ENCODE peak calls at places on chromosomes 4 and X, in six cellular contexts. R is NB4, D is left lung, F is AG09309, S is lower leg skin, C is brain microvascular endothelial cell. G is an unnamed sample.

GRCh38 chr4:38322709-38323108 is 341.3 kb upstream of the KLF3 start:
- DNase-seq in R (peak; percentile 17), D (peak; percentile 41), F (peak; percentile 55), S (no peak), C (peak; percentile 60), G (no peak)

GRCh38 chrX:120308558-120308957 is 2.7 kb downstream of the TMEM255A start:
- DNase-seq in R (no peak), D (no peak), F (no peak), S (no peak), C (no peak), G (no peak)

GRCh38 chr4:13535708-13536361 is 8.5 kb downstream of the NKX3-2 start:
- DNase-seq in R (peak; percentile 64), D (no peak), F (no peak), S (no peak), C (no peak), G (no peak)

GRCh38 chrX:35380808-35381700 is 417.1 kb upstream of the MAGEB16 start:
- DNase-seq in R (peak; percentile 22), D (no peak), F (no peak), S (no peak), C (no peak), G (peak; percentile 7)

GRCh38 chrX:153924149-153924861 is 1.8 kb downstream of the ARHGAP4 start:
- DNase-seq in R (peak; percentile 87), D (peak; percentile 57), F (no peak), S (no peak), C (no peak), G (no peak)

GRCh38 chr4:52421811-52422213 is 237.3 kb downstream of the USP46 start:
- DNase-seq in R (no peak), D (no peak), F (peak; percentile 16), S (no peak), C (no peak), G (no peak)

GRCh38 chr4:185849543-185850185 is 37.7 kb upstream of the SORBS2 start:
- DNase-seq in R (no peak), D (no peak), F (peak; percentile 63), S (peak; percentile 61), C (no peak), G (no peak)

GRCh38 chr4:188387134-188387791 is 248.0 kb downstream of the TRIML1 start:
- DNase-seq in R (no peak), D (no peak), F (no peak), S (no peak), C (peak; percentile 63), G (peak; percentile 63)

GRCh38 chr4:94507708-94508107 is 56.0 kb downstream of the PDLIM5 start:
- DNase-seq in R (peak; percentile 17), D (no peak), F (peak; percentile 84), S (peak; percentile 80), C (peak; percentile 85), G (peak; percentile 68)

GRCh38 chrX:43756076-43756475 is 100.0 kb downstream of the MAOA start:
- DNase-seq in R (no peak), D (no peak), F (no peak), S (no peak), C (no peak), G (no peak)

GRCh38 chr4:112176596-112176995 is 31.3 kb downstream of the FAM241A start:
- DNase-seq in R (no peak), D (no peak), F (no peak), S (no peak), C (no peak), G (no peak)

GRCh38 chr4:81594495-81595169 is 122.9 kb upstream of the RASGEF1B start:
- DNase-seq in R (no peak), D (no peak), F (no peak), S (no peak), C (no peak), G (no peak)

GRCh38 chrX:153576239-153576870 is 22.6 kb downstream of the CCNQ start:
- DNase-seq in R (no peak), D (no peak), F (no peak), S (no peak), C (no peak), G (no peak)

GRCh38 chr4:163164591-163164990 is 2.1 kb downstream of the NAF1 start:
- DNase-seq in R (peak; percentile 61), D (no peak), F (no peak), S (no peak), C (no peak), G (no peak)

GRCh38 chrX:41481264-41482109 is 34.3 kb downstream of the NYX start:
- DNase-seq in R (peak; percentile 50), D (no peak), F (no peak), S (no peak), C (no peak), G (no peak)

GRCh38 chr4:174437324-174437723 is 85.0 kb downstream of the HPGD start:
- DNase-seq in R (no peak), D (no peak), F (peak; percentile 72), S (no peak), C (peak; percentile 47), G (peak; percentile 90)

GRCh38 chr4:106264331-106264728 is 51.7 kb downstream of the TBCK start:
- DNase-seq in R (peak; percentile 11), D (no peak), F (no peak), S (no peak), C (no peak), G (no peak)

GRCh38 chr4:188971125-188971524 is 831.9 kb downstream of the TRIML1 start:
- DNase-seq in R (peak; percentile 31), D (no peak), F (no peak), S (no peak), C (peak; percentile 34), G (no peak)

GRCh38 chrX:153816821-153817220 is 13.5 kb downstream of the PDZD4 start:
- DNase-seq in R (peak; percentile 58), D (no peak), F (no peak), S (no peak), C (no peak), G (no peak)

GRCh38 chrX:107823456-107823855 is 2.2 kb upstream of the MID2 start:
- DNase-seq in R (no peak), D (no peak), F (peak; percentile 39), S (no peak), C (peak; percentile 63), G (no peak)

GRCh38 chr4:128107766-128108165 is 46.7 kb downstream of the LARP1B start:
- DNase-seq in R (no peak), D (no peak), F (peak; percentile 5), S (no peak), C (peak; percentile 57), G (no peak)

GRCh38 chr4:38136604-38137003 is 176.4 kb downstream of the PTTG2 start:
- DNase-seq in R (no peak), D (no peak), F (no peak), S (no peak), C (no peak), G (no peak)

GRCh38 chr4:134465417-134465816 is 263.8 kb upstream of the PABPC4L start:
- DNase-seq in R (no peak), D (no peak), F (no peak), S (no peak), C (no peak), G (no peak)
- TF ChIP-seq CTCF in R (no peak), D (no peak), F (no peak), S (no peak), C (no peak), G (no peak)

DNA sequence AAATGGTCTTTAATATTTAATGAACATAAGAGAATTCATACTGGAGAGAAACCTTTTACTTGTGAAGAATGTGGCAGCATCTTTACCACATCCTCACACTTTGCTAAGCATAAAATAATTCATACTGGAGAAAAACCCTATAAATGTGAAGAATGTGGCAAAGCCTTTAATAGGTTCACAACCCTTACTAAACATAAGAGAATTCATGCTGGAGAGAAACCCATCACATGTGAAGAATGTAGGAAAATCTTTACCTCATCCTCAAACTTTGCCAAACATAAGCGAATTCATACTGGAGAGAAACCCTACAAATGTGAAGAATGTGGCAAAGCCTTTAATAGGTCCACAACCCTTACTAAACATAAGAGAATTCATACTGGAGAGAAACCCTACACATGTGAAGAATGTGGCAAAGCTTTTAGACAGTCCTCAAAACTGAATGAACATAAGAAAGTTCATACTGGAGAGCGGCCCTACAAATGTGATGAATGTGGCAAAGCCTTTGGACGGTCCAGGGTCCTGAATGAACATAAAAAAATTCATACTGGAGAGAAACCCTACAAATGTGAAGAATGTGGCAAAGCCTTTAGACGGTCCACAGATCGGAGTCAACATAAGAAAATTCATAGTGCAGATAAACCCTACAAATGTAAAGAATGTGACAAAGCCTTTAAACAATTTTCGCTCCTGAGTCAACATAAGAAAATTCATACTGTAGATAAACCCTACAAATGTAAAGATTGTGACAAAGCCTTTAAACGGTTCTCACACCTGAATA is 35.6 kb downstream of the ZNF141 start:
- DNase-seq in R (no peak), D (no peak), F (no peak), S (no peak), C (no peak), G (no peak)
- H3K4me3 ChIP-seq in R (no peak overlapping the region), D (no peak overlapping the region), F (no peak overlapping the region), S (no peak overlapping the region), C (no peak overlapping the region), G (no peak overlapping the region)

DNA sequence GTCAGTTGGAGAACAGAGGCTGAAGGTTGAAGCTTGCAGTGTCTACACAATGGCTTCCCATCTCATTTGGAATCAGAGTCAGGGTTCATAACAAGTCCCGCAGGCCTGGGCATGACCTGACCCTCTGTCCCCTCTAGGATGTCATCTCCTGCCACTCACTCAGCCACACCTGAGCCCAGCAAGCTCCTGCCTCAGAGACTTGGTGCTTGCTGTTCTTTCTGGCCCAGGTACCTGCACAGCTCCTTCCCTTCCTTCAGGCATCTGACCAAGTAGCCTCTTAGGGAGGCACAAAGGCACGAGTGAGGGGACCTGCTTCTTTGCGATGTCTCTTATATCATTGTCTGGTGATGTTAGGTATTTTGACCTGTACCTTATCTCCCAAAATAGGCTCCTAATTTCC is 9.0 kb downstream of the ZBTB49 start:
- DNase-seq in R (no peak), D (no peak), F (no peak), S (no peak), C (no peak), G (no peak)
- TF ChIP-seq CTCF in R (no peak), D (no peak), F (no peak), S (no peak), C (no peak), G (no peak)

GRCh38 chr4:26022346-26022891 is 108.4 kb downstream of the SMIM20 start:
- DNase-seq in R (no peak), D (peak; percentile 42), F (peak; percentile 48), S (no peak), C (peak; percentile 56), G (no peak)

GRCh38 chr4:26023191-26023972 is 109.4 kb downstream of the SMIM20 start:
- DNase-seq in R (no peak), D (no peak), F (no peak), S (no peak), C (no peak), G (no peak)

GRCh38 chr4:26020083-26020668 is 106.2 kb downstream of the SMIM20 start:
- DNase-seq in R (peak; percentile 49), D (peak; percentile 39), F (no peak), S (peak; percentile 33), C (peak; percentile 79), G (no peak)

GRCh38 chr4:26020896-26021295 is 106.9 kb downstream of the SMIM20 start:
- DNase-seq in R (no peak), D (no peak), F (no peak), S (no peak), C (peak; percentile 70), G (no peak)

GRCh38 chr4:26021417-26022345 is 107.7 kb downstream of the SMIM20 start:
- DNase-seq in R (no peak), D (no peak), F (no peak), S (no peak), C (no peak), G (no peak)
- H3K4me3 ChIP-seq in R (no peak overlapping the region), D (peak overlapping the region; percentile 4), F (no peak overlapping the region), S (no peak overlapping the region), C (no peak overlapping the region), G (no peak overlapping the region)